ENCODE peak calls at places on chromosomes 6 and 20, in nine cellular contexts. L is upper lobe of right lung; D is stimulated activated effector memory CD8-positive, alpha-beta T cell treated with anti-CD3 and anti-CD28 coated beads, Interleukin-12 subunit alpha, Interleukin-12 subunit beta, amount 100 ng/mL, for 72 hours; X is mesothelial cell of epicardium; A is fibroblast of pulmonary artery; W is stimulated activated CD8-positive, alpha-beta memory T cell treated with anti-CD3 and anti-CD28 coated beads, Interleukin-12 subunit alpha, Interleukin-12 subunit beta, amount 100 ng/mL, for 1 hour; S is ELF-1; T is NCI-H345; P is B cell. I is an unnamed sample.

GRCh38 chr20:5919634-5920544 is 30.4 kb downstream of the TRMT6 start:
- DNase-seq in L (no peak), D (no peak), X (no peak), A (peak), W (no peak), S (peak), T (no peak), P (no peak), I (no peak)

GRCh38 chr6:133504761-133505160 is 263.6 kb downstream of the EYA4 start:
- DNase-seq in L (no peak), D (no peak), X (no peak), A (peak), W (no peak), S (no peak), T (no peak), P (no peak), I (no peak)

GRCh38 chr6:167350731-167351655 is 26.1 kb downstream of the TTLL2 start:
- DNase-seq in L (peak), D (peak), X (peak), A (peak), W (peak), S (peak), T (peak), P (peak), I (peak)

GRCh38 chr6:48978016-48978415 is 485.0 kb downstream of the MMUT start:
- DNase-seq in L (no peak), D (no peak), X (no peak), A (no peak), W (no peak), S (no peak), T (no peak), P (no peak), I (no peak)

GRCh38 chr6:7887278-7887991 is 23.2 kb downstream of the TXNDC5 start:
- DNase-seq in L (no peak), D (no peak), X (no peak), A (no peak), W (no peak), S (no peak), T (no peak), P (no peak), I (no peak)

GRCh38 chr20:63947638-63948456 is 8.4 kb downstream of the UCKL1 start:
- DNase-seq in L (no peak), D (no peak), X (no peak), A (no peak), W (no peak), S (no peak), T (no peak), P (peak), I (no peak)

GRCh38 chr6:42025066-42025789 is 25.1 kb upstream of the TAF8 start:
- DNase-seq in L (no peak), D (no peak), X (no peak), A (no peak), W (no peak), S (no peak), T (no peak), P (peak), I (peak)

GRCh38 chr20:50144362-50144761 is 9.2 kb downstream of the PEDS1 start:
- DNase-seq in L (no peak), D (no peak), X (no peak), A (peak), W (no peak), S (peak), T (no peak), P (no peak), I (no peak)

GRCh38 chr20:53995949-53996348 is 74.4 kb downstream of the BCAS1 start:
- DNase-seq in L (no peak), D (no peak), X (no peak), A (no peak), W (no peak), S (no peak), T (no peak), P (no peak), I (no peak)

GRCh38 chr20:50629675-50630055 is 61.7 kb downstream of the RIPOR3 start:
- DNase-seq in L (no peak), D (no peak), X (no peak), A (no peak), W (no peak), S (no peak), T (no peak), P (no peak), I (no peak)

GRCh38 chr20:37311710-37312355 is 22.4 kb downstream of the MANBAL start:
- DNase-seq in L (no peak), D (no peak), X (no peak), A (no peak), W (no peak), S (no peak), T (no peak), P (no peak), I (no peak)

GRCh38 chr6:37188962-37189510 is 19.1 kb downstream of the PIM1 start:
- DNase-seq in L (no peak), D (no peak), X (no peak), A (peak), W (no peak), S (no peak), T (no peak), P (no peak), I (no peak)

GRCh38 chr20:53922901-53923314 is 147.5 kb downstream of the BCAS1 start:
- DNase-seq in L (no peak), D (no peak), X (no peak), A (no peak), W (no peak), S (no peak), T (no peak), P (peak), I (no peak)

GRCh38 chr6:19452495-19452894 is 384.7 kb upstream of the ID4 start:
- DNase-seq in L (no peak), D (no peak), X (no peak), A (no peak), W (no peak), S (peak), T (no peak), P (no peak), I (no peak)

GRCh38 chr20:12729326-12729725 is 279.4 kb upstream of the SPTLC3 start:
- DNase-seq in L (no peak), D (no peak), X (no peak), A (no peak), W (no peak), S (no peak), T (no peak), P (no peak), I (no peak)

GRCh38 chr6:133644548-133644947 is 244.4 kb upstream of the TCF21 start:
- DNase-seq in L (no peak), D (no peak), X (no peak), A (no peak), W (no peak), S (no peak), T (no peak), P (no peak), I (no peak)

GRCh38 chr6:152099816-152100618 is 292.5 kb downstream of the ESR1 start:
- DNase-seq in L (peak), D (no peak), X (no peak), A (peak), W (no peak), S (peak), T (no peak), P (no peak), I (no peak)

GRCh38 chr6:912871-913663 is 220.1 kb upstream of the EXOC2 start:
- DNase-seq in L (no peak), D (peak), X (no peak), A (no peak), W (no peak), S (peak), T (no peak), P (no peak), I (peak)

GRCh38 chr20:54856202-54856601 is 380.8 kb downstream of the DOK5 start:
- DNase-seq in L (no peak), D (no peak), X (no peak), A (no peak), W (no peak), S (no peak), T (no peak), P (no peak), I (no peak)

GRCh38 chr6:56437171-56437900 is 190.0 kb upstream of the COL21A1 start:
- DNase-seq in L (no peak), D (no peak), X (no peak), A (no peak), W (no peak), S (no peak), T (no peak), P (no peak), I (no peak)

GRCh38 chr6:118872726-118873125 is 21.2 kb upstream of the ASF1A start:
- DNase-seq in L (no peak), D (no peak), X (no peak), A (peak), W (no peak), S (no peak), T (no peak), P (no peak), I (no peak)

GRCh38 chr20:51610111-51610510 is 67.6 kb upstream of the NFATC2 start:
- DNase-seq in L (no peak), D (no peak), X (no peak), A (no peak), W (no peak), S (no peak), T (no peak), P (no peak), I (no peak)

GRCh38 chr6:140921366-140922226 is 1211.1 kb upstream of the GJE1 start:
- DNase-seq in L (no peak), D (no peak), X (no peak), A (peak), W (no peak), S (peak), T (peak), P (no peak), I (peak)

GRCh38 chr6:161694995-161695394 is 421.1 kb upstream of the AGPAT4 start:
- DNase-seq in L (no peak), D (no peak), X (no peak), A (peak), W (no peak), S (peak), T (no peak), P (no peak), I (peak)

GRCh38 chr6:105898286-105898685 is 187.8 kb upstream of the PRDM1 start:
- DNase-seq in L (no peak), D (peak), X (no peak), A (no peak), W (no peak), S (no peak), T (no peak), P (no peak), I (no peak)

GRCh38 chr6:9499709-9500108 is 915.2 kb downstream of the TFAP2A start:
- DNase-seq in L (no peak), D (no peak), X (no peak), A (no peak), W (no peak), S (no peak), T (no peak), P (no peak), I (no peak)

I was measured in GM13977.